ENCODE peak calls at places on chromosomes 12 and 14, in ten cellular contexts. P is fibroblast of lung, K is fibroblast of pulmonary artery, W is stomach, X is epithelial cell of proximal tubule, L is breast epithelium, F is AG09309, T is heart left ventricle, V is left lung, M is lung. E is an unnamed sample.

GRCh38 chr12:132998742-132999141 is 12.6 kb downstream of the ZNF26 start:
- DNase-seq in L (no peak), V (no peak), T (no peak), K (no peak), M (no peak), X (no peak), F (no peak), P (no peak), W (no peak), E (no peak)

GRCh38 chr14:56949828-56950227 is 139.5 kb upstream of the OTX2 start:
- DNase-seq in K (no peak), T (no peak), X (peak), W (no peak), V (no peak), L (no peak), F (no peak), P (no peak), M (peak), E (no peak)

GRCh38 chr14:39181026-39181692 is 6.1 kb downstream of the PNN start:
- DNase-seq in T (no peak), M (no peak), V (no peak), K (no peak), L (no peak), W (no peak), X (no peak), P (no peak), F (no peak), E (no peak)

GRCh38 chr12:58481811-58482210 is 438.5 kb downstream of the LRIG3 start:
- DNase-seq in K (no peak), X (no peak), F (no peak), T (no peak), W (no peak), L (no peak), M (no peak), V (no peak), P (no peak), E (no peak)

GRCh38 chr12:26195641-26196423 is 459 bp downstream of the SSPN start:
- DNase-seq in P (peak), M (peak), V (peak), L (peak), T (peak), X (no peak), F (no peak), K (peak), W (peak), E (no peak)

GRCh38 chr14:77151245-77151644 is 9.7 kb upstream of the ZDHHC22 start:
- DNase-seq in V (no peak), K (peak), F (no peak), P (no peak), W (no peak), T (no peak), L (no peak), M (no peak), X (no peak), E (no peak)

GRCh38 chr14:76426161-76426696 is 50.3 kb downstream of the ESRRB start:
- DNase-seq in K (no peak), X (no peak), F (no peak), M (no peak), T (no peak), V (no peak), L (no peak), P (no peak), W (no peak), E (no peak)

GRCh38 chr14:103711516-103712431 is 3.5 kb downstream of the XRCC3 start:
- DNase-seq in L (peak), T (no peak), P (no peak), K (no peak), X (no peak), F (no peak), M (peak), V (peak), W (peak), E (no peak)

GRCh38 chr12:69266045-69266635 is 26.8 kb downstream of the CPSF6 start:
- DNase-seq in V (no peak), T (no peak), W (no peak), P (peak), M (no peak), K (peak), F (no peak), X (no peak), L (no peak), E (no peak)
- H3K4me3 ChIP-seq in V (no peak), T (no peak), W (no peak), P (no peak), M (no peak), K (no peak), F (no peak), X (no peak), L (no peak), E (no peak)

GRCh38 chr12:122730215-122731014 is at the start of gene HCAR1:
- DNase-seq in K (peak), F (no peak), L (peak), M (no peak), P (peak), T (no peak), X (no peak), V (no peak), W (peak), E (no peak)
- TF ChIP-seq CTCF in K (peak), F (no peak), L (peak), M (no peak), P (no peak), T (no peak), X (peak), V (no peak), W (no peak), E (no peak)

GRCh38 chr12:125229878-125230530 is 164.8 kb downstream of the AACS start:
- DNase-seq in W (no peak), F (no peak), L (no peak), V (no peak), P (no peak), M (no peak), X (no peak), K (no peak), T (no peak), E (no peak)

GRCh38 chr12:125222876-125223275 is 157.6 kb downstream of the AACS start:
- DNase-seq in K (no peak), V (no peak), F (no peak), P (no peak), W (no peak), X (no peak), L (no peak), T (no peak), M (no peak), E (no peak)

GRCh38 chr12:125225641-125226040 is 160.4 kb downstream of the AACS start:
- DNase-seq in P (no peak), L (no peak), T (no peak), K (no peak), F (no peak), W (no peak), M (no peak), V (no peak), X (no peak), E (no peak)

DNA sequence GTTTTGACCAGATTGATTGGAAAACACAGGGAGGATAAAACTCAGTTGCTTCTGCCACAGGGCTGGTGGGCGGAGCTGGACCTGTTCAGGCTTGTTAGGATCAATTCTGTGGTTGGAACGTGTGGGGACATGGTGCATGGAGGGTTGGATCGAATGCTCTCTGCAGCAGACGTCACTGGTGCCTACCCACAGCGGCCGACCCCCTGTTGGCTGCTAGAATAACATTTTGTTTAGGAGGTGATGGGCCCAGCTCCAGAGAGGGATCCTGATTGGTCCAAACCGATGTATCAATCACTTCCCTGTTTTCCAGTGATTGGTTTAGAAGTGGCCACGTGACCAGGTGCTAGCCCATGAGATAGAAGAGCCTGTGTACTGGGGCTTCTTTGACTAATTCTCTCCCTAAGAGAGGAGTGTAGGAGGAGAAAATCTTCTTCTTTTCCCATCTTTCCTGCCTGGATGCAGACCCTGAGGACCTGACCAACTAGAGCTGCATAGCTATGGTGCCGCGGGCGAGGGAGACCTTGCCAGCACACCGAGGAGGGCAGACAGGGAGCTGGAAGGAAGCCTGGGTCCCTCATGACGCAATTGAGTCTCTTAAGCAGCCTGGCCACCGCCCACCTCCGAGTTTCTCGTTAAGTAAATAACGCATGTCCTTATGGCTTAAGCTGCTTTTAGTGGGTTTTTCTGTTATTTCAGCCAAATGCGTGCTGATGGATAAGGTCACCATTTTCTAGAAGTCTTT is 163.5 kb downstream of the AACS start:
- DNase-seq in L (no peak), P (no peak), M (no peak), V (no peak), X (no peak), K (no peak), W (no peak), T (no peak), F (no peak), E (no peak)
- H3K4me3 ChIP-seq in L (no peak), P (no peak), M (no peak), V (no peak), X (no peak), K (no peak), W (no peak), T (no peak), F (no peak), E (no peak)

DNA sequence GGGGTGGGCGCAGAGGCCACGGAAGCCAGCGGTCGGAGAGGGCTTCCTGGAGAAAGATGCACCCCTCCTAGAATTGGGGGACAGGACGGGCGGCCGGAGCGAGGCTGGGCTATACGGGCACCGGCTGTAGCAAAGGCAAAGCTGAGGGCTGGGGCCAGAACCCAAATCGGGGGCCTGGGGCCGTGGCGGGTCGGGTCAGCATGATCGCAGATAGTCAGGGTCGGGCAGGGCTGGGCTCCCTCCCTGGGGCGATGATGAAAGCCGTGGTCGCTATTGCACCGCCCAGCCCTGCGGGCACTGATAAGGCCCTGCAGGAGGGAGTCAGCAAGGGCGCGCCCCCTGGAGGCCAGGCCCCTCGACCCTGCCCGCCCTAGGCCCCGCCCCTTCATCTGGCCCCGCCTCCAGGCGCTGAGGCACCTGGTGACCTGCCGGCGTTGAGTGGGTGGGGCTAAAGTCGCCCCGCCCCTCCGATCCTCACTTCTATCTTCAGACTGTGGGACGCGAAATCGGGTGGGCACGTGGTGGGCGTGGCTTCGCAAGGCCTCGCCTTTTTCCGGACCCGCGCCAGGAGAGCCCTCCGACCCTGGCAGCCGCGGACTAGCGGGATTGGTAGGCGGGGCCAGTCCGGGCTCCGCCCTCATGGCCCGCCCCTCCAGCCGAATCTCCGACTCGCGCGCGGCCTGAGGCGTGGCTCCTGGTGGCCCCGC is 421 bp upstream of the SH2B3 start:
- DNase-seq in M (peak), K (peak), V (peak), L (peak), P (peak), T (peak), X (no peak), W (peak), F (no peak), E (peak)
- TF ChIP-seq CTCF in M (peak), K (peak), V (peak), L (peak), P (no peak), T (peak), X (peak), W (no peak), F (peak), E (peak)

GRCh38 chr12:1532367-1532752 is 62.0 kb downstream of the FBXL14 start:
- DNase-seq in T (no peak), W (no peak), V (no peak), L (peak), F (no peak), K (no peak), P (no peak), X (no peak), M (no peak), E (no peak)

GRCh38 chr12:1533602-1534304 is 60.6 kb downstream of the FBXL14 start:
- DNase-seq in K (no peak), M (no peak), P (no peak), X (no peak), T (no peak), L (peak), W (no peak), V (no peak), F (no peak), E (peak)

GRCh38 chr12:1533205-1533601 is 61.2 kb downstream of the FBXL14 start:
- DNase-seq in K (no peak), P (no peak), V (no peak), T (no peak), M (no peak), W (no peak), L (no peak), F (no peak), X (no peak), E (no peak)

GRCh38 chr12:1531654-1532366 is 62.6 kb downstream of the FBXL14 start:
- DNase-seq in X (no peak), L (peak), P (no peak), F (no peak), M (no peak), T (no peak), V (no peak), K (no peak), W (no peak), E (no peak)

GRCh38 chr12:1532796-1533195 is 61.6 kb downstream of the FBXL14 start:
- DNase-seq in W (no peak), K (no peak), L (no peak), P (no peak), X (no peak), M (no peak), F (no peak), V (no peak), T (no peak), E (no peak)
- H3K4me3 ChIP-seq in W (peak), K (no peak), L (no peak), P (peak), X (no peak), M (no peak), F (no peak), V (no peak), T (no peak), E (peak)

DNA sequence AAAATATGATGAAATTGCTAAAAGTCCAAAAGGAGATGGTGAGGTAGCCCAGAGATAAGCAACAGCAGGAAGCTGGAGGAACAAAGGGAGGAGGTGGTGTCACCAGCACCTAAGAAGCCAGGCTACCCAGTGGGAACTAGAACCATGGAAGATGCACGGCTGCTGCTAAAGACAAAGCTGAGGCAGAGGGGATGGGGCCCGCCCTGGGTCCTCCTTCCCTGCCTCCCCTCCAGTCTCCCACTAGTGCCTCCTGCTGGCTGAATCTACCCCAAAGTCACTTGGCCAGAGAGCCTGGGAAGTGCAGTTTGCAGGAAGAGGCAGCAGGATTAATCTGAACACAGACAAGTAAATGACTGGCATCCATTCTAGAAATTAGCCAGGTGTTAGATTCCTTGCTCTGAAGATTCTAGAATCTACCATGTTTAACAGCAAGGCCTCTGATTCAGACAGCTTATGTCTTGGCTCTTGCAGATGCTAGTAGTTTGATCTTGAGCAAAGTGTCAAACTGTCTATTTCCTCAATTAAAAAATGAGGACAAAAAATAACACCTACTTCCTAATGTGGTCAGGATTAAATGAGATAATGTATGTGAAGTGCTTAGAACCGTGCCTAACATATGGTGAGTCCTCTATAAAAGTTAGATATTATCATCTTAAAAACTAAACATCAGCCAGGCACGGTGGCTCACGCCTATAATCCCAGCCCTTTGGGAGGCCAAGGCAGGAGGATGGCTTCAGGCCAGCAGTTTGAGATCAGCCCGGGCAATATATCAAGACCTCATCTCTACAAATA is 5.9 kb upstream of the LRP10 start:
- DNase-seq in P (no peak), F (no peak), W (no peak), X (no peak), T (no peak), M (no peak), L (peak), V (no peak), K (no peak), E (no peak)
- TF ChIP-seq CTCF in P (no peak), F (peak), W (no peak), X (peak), T (no peak), M (no peak), L (no peak), V (no peak), K (peak), E (peak)

E was measured in astrocyte of the cerebellum.